ENCODE peak calls at places on chromosomes 7 and 10, in six cellular contexts. J, H, D, X, O and V are unnamed samples.

GRCh38 chr7:69839782-69840181 is 241.5 kb downstream of the AUTS2 start:
- DNase-seq in J (no peak), X (no peak), D (no peak), O (no peak), H (no peak), V (no peak)

GRCh38 chr10:66809402-66809801 is 116.4 kb upstream of the LRRTM3 start:
- DNase-seq in J (no peak), O (no peak), H (no peak), D (no peak), X (no peak), V (no peak)

GRCh38 chr7:28298870-28299484 is 113.3 kb upstream of the CREB5 start:
- DNase-seq in H (no peak), D (no peak), X (peak), J (peak), O (peak), V (no peak)

GRCh38 chr10:75400163-75400768 is 1.3 kb downstream of the ZNF503 start:
- DNase-seq in H (peak), O (no peak), X (no peak), D (no peak), J (no peak), V (peak)

GRCh38 chr10:74585231-74586087 is 240.9 kb upstream of the KAT6B start:
- DNase-seq in D (no peak), O (peak), X (no peak), H (no peak), J (no peak), V (no peak)

GRCh38 chr7:45215611-45216062 is 58.0 kb downstream of the RAMP3 start:
- DNase-seq in X (no peak), J (no peak), D (no peak), H (no peak), O (no peak), V (no peak)

GRCh38 chr10:79472951-79473350 is 27.5 kb upstream of the ZCCHC24 start:
- DNase-seq in O (no peak), H (no peak), D (no peak), X (no peak), J (no peak), V (no peak)

GRCh38 chr7:36986429-36987362 is 262.4 kb upstream of the AOAH start:
- DNase-seq in X (peak), H (no peak), J (peak), O (peak), D (peak), V (no peak)

GRCh38 chr7:68248973-68249372 is 1252.3 kb downstream of the TYW1 start:
- DNase-seq in J (no peak), O (no peak), H (no peak), X (no peak), D (no peak), V (no peak)

GRCh38 chr10:58886390-58886789 is 290.1 kb upstream of the PHYHIPL start:
- DNase-seq in H (no peak), X (no peak), J (no peak), O (no peak), D (no peak), V (no peak)

GRCh38 chr10:133061296-133062038 is 26.3 kb upstream of the ADGRA1 start:
- DNase-seq in H (no peak), X (no peak), D (no peak), J (no peak), O (no peak), V (no peak)

GRCh38 chr7:5333121-5334050 is 50.6 kb downstream of the SLC29A4 start:
- DNase-seq in O (no peak), H (no peak), J (no peak), D (no peak), X (peak), V (no peak)

GRCh38 chr7:74153736-74154135 is 20.4 kb upstream of the EIF4H start:
- DNase-seq in H (no peak), J (no peak), X (no peak), O (no peak), D (no peak), V (no peak)

GRCh38 chr10:125824736-125825135 is 1.4 kb downstream of the BCCIP start:
- DNase-seq in D (no peak), O (no peak), X (no peak), J (no peak), H (no peak), V (no peak)

GRCh38 chr7:8291742-8292141 is 29.8 kb upstream of the ICA1 start:
- DNase-seq in O (no peak), H (no peak), J (no peak), X (no peak), D (no peak), V (no peak)

GRCh38 chr7:154863766-154864530 is 139.0 kb downstream of the PAXIP1 start:
- DNase-seq in J (no peak), H (peak), D (peak), O (no peak), X (no peak), V (no peak)

GRCh38 chr10:19046709-19047108 is 1.9 kb upstream of the MALRD1 start:
- DNase-seq in X (no peak), H (no peak), J (no peak), O (no peak), D (no peak), V (no peak)

GRCh38 chr10:100826983-100827818 is 81.8 kb downstream of the PAX2 start:
- DNase-seq in X (peak), D (no peak), J (peak), H (peak), O (no peak), V (peak)

GRCh38 chr7:139591550-139592195 is 68.2 kb downstream of the CLEC2L start:
- DNase-seq in O (no peak), J (no peak), H (no peak), D (no peak), X (no peak), V (no peak)

GRCh38 chr7:4383584-4383983 is 298.5 kb upstream of the FOXK1 start:
- DNase-seq in J (no peak), D (no peak), O (no peak), X (no peak), H (no peak), V (no peak)

GRCh38 chr10:61923210-61924024 is 21.9 kb downstream of the ARID5B start:
- DNase-seq in J (no peak), X (no peak), D (no peak), O (peak), H (no peak), V (no peak)

GRCh38 chr10:102776779-102777417 is 33.1 kb downstream of the WBP1L start:
- DNase-seq in H (peak), O (peak), D (peak), J (no peak), X (peak), V (peak)

GRCh38 chr10:85043207-85043606 is 714.8 kb downstream of the CCSER2 start:
- DNase-seq in H (no peak), J (no peak), D (no peak), X (no peak), O (no peak), V (no peak)

GRCh38 chr7:28957064-28957821 is 887 bp downstream of the TRIL start:
- DNase-seq in O (peak), X (peak), H (peak), D (peak), J (no peak), V (peak)

GRCh38 chr7:80775972-80776371 is 137.5 kb downstream of the CD36 start:
- DNase-seq in O (no peak), X (no peak), D (no peak), H (no peak), J (no peak), V (no peak)

GRCh38 chr7:69962856-69963149 is 364.5 kb downstream of the AUTS2 start:
- DNase-seq in J (no peak), H (no peak), X (no peak), O (no peak), D (no peak), V (no peak)

GRCh38 chr7:37182011-37182478 is 266.6 kb downstream of the ELMO1 start:
- DNase-seq in X (peak), O (peak), H (peak), J (peak), D (peak), V (peak)

GRCh38 chr7:139004321-139005075 is 23.3 kb upstream of the KIAA1549 start:
- DNase-seq in O (no peak), H (no peak), J (no peak), D (no peak), X (no peak), V (no peak)

GRCh38 chr7:30027065-30027456 is 559 bp upstream of the FKBP14 start:
- DNase-seq in H (no peak), D (no peak), J (no peak), X (no peak), O (peak), V (peak)

GRCh38 chr7:127824682-127825081 is 172.7 kb downstream of the SND1 start:
- DNase-seq in D (no peak), H (no peak), O (no peak), J (no peak), X (no peak), V (no peak)

GRCh38 chr7:42029405-42029804 is 207.6 kb downstream of the GLI3 start:
- DNase-seq in O (no peak), J (no peak), D (no peak), X (peak), H (no peak), V (no peak)

GRCh38 chr10:95268438-95268837 is 22.4 kb downstream of the PDLIM1 start:
- DNase-seq in X (no peak), H (no peak), J (no peak), O (no peak), D (peak), V (no peak)

DNA sequence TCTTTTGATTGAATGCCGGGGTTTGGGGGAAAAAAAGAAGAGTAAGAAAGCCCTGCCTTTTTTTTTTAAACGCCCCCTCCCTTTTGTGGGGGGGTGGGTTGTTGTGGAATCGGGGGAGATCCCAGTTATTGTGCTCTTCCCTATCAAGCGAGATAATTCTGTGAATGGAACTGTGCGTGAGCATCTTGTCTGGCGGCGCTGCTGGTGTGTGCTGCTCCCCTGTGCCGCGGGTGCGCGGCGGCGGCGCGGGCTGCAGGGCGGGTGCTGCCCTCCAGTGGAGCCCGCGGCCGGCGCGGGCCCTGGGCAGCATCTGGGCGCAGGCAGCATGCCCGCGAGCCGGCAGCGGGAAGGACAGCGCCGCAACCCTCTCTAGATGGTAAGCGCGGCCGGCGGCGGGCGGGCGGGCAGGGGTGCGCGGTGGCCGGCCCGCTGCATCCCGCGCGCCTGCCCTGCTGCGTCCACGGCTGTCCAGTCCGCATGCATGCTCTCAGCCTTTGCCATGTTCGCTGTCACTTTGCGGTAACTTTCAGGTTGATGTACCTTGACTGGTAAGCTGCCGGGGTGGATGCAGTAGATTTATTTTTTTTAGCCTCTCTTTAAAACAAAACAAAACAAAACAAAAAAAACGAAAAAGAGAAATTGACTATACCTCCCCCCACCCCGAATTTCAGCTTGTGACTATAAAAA is 176.6 kb downstream of the TCF7L2 start:
- DNase-seq in X (peak), H (peak), D (no peak), O (peak), J (no peak), V (peak)
- TF ChIP-seq POLR2AphosphoS5 in X (no peak), H (no peak), D (no peak), O (no peak), J (no peak), V (no peak)

DNA sequence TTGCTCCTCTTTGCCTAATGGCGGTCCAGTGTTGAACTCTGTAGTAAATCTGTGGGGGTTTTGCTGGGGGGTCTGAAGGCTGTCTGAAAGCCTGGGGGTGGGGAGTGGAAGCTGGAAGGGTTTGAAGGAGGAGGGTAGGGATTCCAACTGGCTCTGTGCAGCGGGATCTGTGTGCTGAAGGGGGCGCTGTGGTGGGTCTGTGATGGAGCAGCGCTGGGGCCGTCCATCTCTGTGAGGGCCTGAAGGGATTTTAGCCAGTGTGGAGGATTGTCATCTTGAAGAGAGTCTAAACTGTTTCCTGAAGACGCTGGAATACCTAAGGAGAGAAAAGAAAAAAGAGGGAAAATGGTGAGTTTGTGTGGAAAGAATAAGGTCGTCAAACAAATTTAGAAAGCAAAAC is 129.2 kb downstream of the STRA8 start:
- DNase-seq in J (no peak), O (no peak), X (peak), H (no peak), D (no peak), V (no peak)
- TF ChIP-seq CTCF in J (no peak), O (no peak), X (peak), H (no peak), D (no peak), V (no peak)

GRCh38 chr7:131480384-131481315 is 75.8 kb downstream of the PODXL start:
- DNase-seq in H (no peak), J (no peak), D (no peak), X (no peak), O (no peak), V (no peak)
- H3K27ac ChIP-seq in H (no peak), J (no peak), D (no peak), X (peak), O (no peak), V (no peak)

GRCh38 chr7:99128076-99128950 is 15.6 kb downstream of the SMURF1 start:
- DNase-seq in D (no peak), O (peak), H (no peak), J (no peak), X (no peak), V (no peak)
- TF ChIP-seq POLR2AphosphoS5 in D (no peak), O (peak), H (no peak), J (no peak), X (no peak), V (no peak)